ENCODE peak calls at places on chromosome 10, in ten cellular contexts. B is SK-N-SH, U is transverse colon, X is HCT116, W is breast epithelium, R is GM12891, J is spleen, V is stomach, Y is suprapubic skin, G is SK-N-MC. E is an unnamed sample.

GRCh38 chr10:131354380-131354779 is 42.9 kb upstream of the TCERG1L start:
- DNase-seq in B (no peak), U (no peak), X (no peak), W (no peak), R (no peak), J (no peak), V (no peak), Y (no peak), G (no peak), E (no peak)

GRCh38 chr10:35540296-35541164 is 64.6 kb upstream of the GJD4 start:
- DNase-seq in B (no peak), U (no peak), X (no peak), W (no peak), R (no peak), J (no peak), V (no peak), Y (no peak), G (no peak), E (no peak)

GRCh38 chr10:12717981-12718707 is 283.4 kb downstream of the CCDC3 start:
- DNase-seq in B (no peak), U (no peak), X (no peak), W (no peak), R (no peak), J (no peak), V (no peak), Y (no peak), G (no peak), E (no peak)

GRCh38 chr10:50679149-50679548 is 55.4 kb upstream of the SGMS1 start:
- DNase-seq in B (no peak), U (peak), X (no peak), W (no peak), R (no peak), J (no peak), V (no peak), Y (no peak), G (no peak), E (no peak)

GRCh38 chr10:3217301-3217700 is 44.7 kb upstream of the PITRM1 start:
- DNase-seq in B (no peak), U (no peak), X (no peak), W (no peak), R (no peak), J (no peak), V (no peak), Y (no peak), G (no peak), E (no peak)

GRCh38 chr10:36624551-36625100 is 500.8 kb upstream of the ANKRD30A start:
- DNase-seq in B (no peak), U (no peak), X (no peak), W (no peak), R (no peak), J (no peak), V (no peak), Y (no peak), G (no peak), E (no peak)

GRCh38 chr10:63431962-63432797 is 33.6 kb downstream of the JMJD1C start:
- DNase-seq in B (no peak), U (no peak), X (no peak), W (no peak), R (no peak), J (no peak), V (no peak), Y (no peak), G (no peak), E (no peak)

GRCh38 chr10:117547301-117548153 is 5.0 kb downstream of the EMX2 start:
- DNase-seq in B (no peak), U (no peak), X (no peak), W (no peak), R (no peak), J (no peak), V (no peak), Y (peak), G (no peak), E (no peak)

GRCh38 chr10:24519950-24520349 is 203.7 kb downstream of the ARHGAP21 start:
- DNase-seq in B (no peak), U (no peak), X (no peak), W (no peak), R (no peak), J (no peak), V (no peak), Y (no peak), G (no peak), E (no peak)

GRCh38 chr10:108388716-108389115 is 1224.2 kb upstream of the SORCS1 start:
- DNase-seq in B (no peak), U (no peak), X (no peak), W (no peak), R (no peak), J (no peak), V (no peak), Y (no peak), G (no peak), E (no peak)

GRCh38 chr10:119233821-119234220 is 26.4 kb downstream of the GRK5 start:
- DNase-seq in B (no peak), U (no peak), X (no peak), W (no peak), R (no peak), J (no peak), V (no peak), Y (no peak), G (no peak), E (no peak)

GRCh38 chr10:53209941-53210611 is 437.5 kb upstream of the MBL2 start:
- DNase-seq in B (peak), U (no peak), X (no peak), W (no peak), R (no peak), J (no peak), V (no peak), Y (no peak), G (peak), E (no peak)

GRCh38 chr10:55280696-55281095 is 479.7 kb upstream of the PCDH15 start:
- DNase-seq in B (no peak), U (no peak), X (no peak), W (no peak), R (no peak), J (no peak), V (no peak), Y (no peak), G (no peak), E (no peak)

GRCh38 chr10:43224321-43224720 is 42.5 kb downstream of the RASGEF1A start:
- DNase-seq in B (no peak), U (no peak), X (no peak), W (no peak), R (no peak), J (no peak), V (no peak), Y (no peak), G (no peak), E (no peak)

GRCh38 chr10:28314211-28314610 is 11.3 kb upstream of the MPP7 start:
- DNase-seq in B (no peak), U (no peak), X (no peak), W (no peak), R (no peak), J (no peak), V (no peak), Y (no peak), G (no peak), E (no peak)

GRCh38 chr10:29896053-29896452 is 163.3 kb downstream of the JCAD start:
- DNase-seq in B (no peak), U (no peak), X (no peak), W (no peak), R (no peak), J (no peak), V (no peak), Y (no peak), G (no peak), E (no peak)

GRCh38 chr10:57993302-57993701 is 274.4 kb downstream of the IPMK start:
- DNase-seq in B (no peak), U (no peak), X (no peak), W (no peak), R (no peak), J (no peak), V (no peak), Y (no peak), G (no peak), E (no peak)

GRCh38 chr10:13437026-13437555 is 89.0 kb upstream of the SEPHS1 start:
- DNase-seq in B (no peak), U (no peak), X (no peak), W (no peak), R (no peak), J (no peak), V (no peak), Y (no peak), G (no peak), E (no peak)

GRCh38 chr10:85916192-85916747 is 450.3 kb downstream of the GRID1 start:
- DNase-seq in B (peak), U (no peak), X (no peak), W (no peak), R (no peak), J (no peak), V (no peak), Y (no peak), G (no peak), E (no peak)

GRCh38 chr10:75860009-75860408 is 428.6 kb downstream of the LRMDA start:
- DNase-seq in B (no peak), U (no peak), X (no peak), W (no peak), R (no peak), J (no peak), V (no peak), Y (no peak), G (no peak), E (no peak)

GRCh38 chr10:21517983-21518628 is 7.4 kb downstream of the SKIDA1 start:
- DNase-seq in B (no peak), U (no peak), X (no peak), W (no peak), R (no peak), J (no peak), V (no peak), Y (no peak), G (no peak), E (no peak)

GRCh38 chr10:3363316-3364070 is 190.9 kb upstream of the PITRM1 start:
- DNase-seq in B (no peak), U (no peak), X (no peak), W (no peak), R (no peak), J (no peak), V (no peak), Y (no peak), G (no peak), E (no peak)

GRCh38 chr10:114519306-114519669 is 115.0 kb upstream of the AFAP1L2 start:
- DNase-seq in B (no peak), U (peak), X (peak), W (peak), R (no peak), J (no peak), V (peak), Y (peak), G (no peak), E (no peak)

GRCh38 chr10:10865303-10865702 is 152.4 kb upstream of the CELF2 start:
- DNase-seq in B (no peak), U (no peak), X (no peak), W (no peak), R (no peak), J (no peak), V (no peak), Y (no peak), G (no peak), E (no peak)

GRCh38 chr10:116029826-116030225 is 243.2 kb downstream of the GFRA1 start:
- DNase-seq in B (no peak), U (no peak), X (no peak), W (no peak), R (no peak), J (no peak), V (no peak), Y (no peak), G (no peak), E (no peak)

GRCh38 chr10:5566606-5567005 is 41.8 kb downstream of the CALML3 start:
- DNase-seq in B (no peak), U (peak), X (no peak), W (no peak), R (no peak), J (no peak), V (no peak), Y (peak), G (no peak), E (no peak)

GRCh38 chr10:69766161-69766910 is 35.4 kb upstream of the COL13A1 start:
- DNase-seq in B (peak), U (no peak), X (no peak), W (no peak), R (no peak), J (no peak), V (no peak), Y (no peak), G (no peak), E (no peak)

GRCh38 chr10:23779287-23779686 is 340.4 kb downstream of the OTUD1 start:
- DNase-seq in B (no peak), U (no peak), X (no peak), W (no peak), R (no peak), J (no peak), V (no peak), Y (no peak), G (no peak), E (no peak)

GRCh38 chr10:15123749-15124184 is 26.6 kb downstream of the RPP38 start:
- DNase-seq in B (no peak), U (no peak), X (no peak), W (no peak), R (no peak), J (no peak), V (no peak), Y (no peak), G (no peak), E (no peak)

GRCh38 chr10:101032637-101033201 is 1.7 kb downstream of the SFXN3 start:
- DNase-seq in B (peak), U (no peak), X (peak), W (peak), R (no peak), J (no peak), V (peak), Y (peak), G (no peak), E (peak)

GRCh38 chr10:116910924-116911323 is 61.6 kb downstream of the ENO4 start:
- DNase-seq in B (no peak), U (no peak), X (no peak), W (no peak), R (no peak), J (no peak), V (no peak), Y (no peak), G (no peak), E (no peak)

GRCh38 chr10:122298598-122299301 is 27.7 kb downstream of the BTBD16 start:
- DNase-seq in B (peak), U (peak), X (peak), W (peak), R (peak), J (peak), V (peak), Y (no peak), G (no peak), E (peak)

GRCh38 chr10:22420787-22421517 is 75.7 kb downstream of the SPAG6 start:
- DNase-seq in B (no peak), U (no peak), X (no peak), W (no peak), R (no peak), J (no peak), V (no peak), Y (no peak), G (no peak), E (no peak)

GRCh38 chr10:106987362-106987761 is 177.1 kb downstream of the SORCS1 start:
- DNase-seq in B (no peak), U (no peak), X (no peak), W (no peak), R (no peak), J (no peak), V (no peak), Y (no peak), G (no peak), E (no peak)
- TF ChIP-seq POLR2AphosphoS5 in B (no peak), U (no peak), X (no peak), W (no peak), R (no peak), J (no peak), V (no peak), Y (no peak), G (no peak), E (no peak)

GRCh38 chr10:133616371-133617130 is 10.0 kb downstream of the FRG2B start:
- DNase-seq in B (no peak), U (peak), X (no peak), W (no peak), R (no peak), J (no peak), V (peak), Y (no peak), G (no peak), E (no peak)

GRCh38 chr10:133618851-133619250 is 7.7 kb downstream of the FRG2B start:
- DNase-seq in B (no peak), U (no peak), X (no peak), W (no peak), R (no peak), J (no peak), V (no peak), Y (no peak), G (no peak), E (no peak)

GRCh38 chr10:133613699-133614098 is 12.9 kb downstream of the FRG2B start:
- DNase-seq in B (no peak), U (no peak), X (no peak), W (no peak), R (no peak), J (no peak), V (no peak), Y (no peak), G (no peak), E (no peak)

GRCh38 chr10:133617196-133617595 is 9.4 kb downstream of the FRG2B start:
- DNase-seq in B (no peak), U (no peak), X (no peak), W (no peak), R (no peak), J (no peak), V (no peak), Y (no peak), G (no peak), E (no peak)

DNA sequence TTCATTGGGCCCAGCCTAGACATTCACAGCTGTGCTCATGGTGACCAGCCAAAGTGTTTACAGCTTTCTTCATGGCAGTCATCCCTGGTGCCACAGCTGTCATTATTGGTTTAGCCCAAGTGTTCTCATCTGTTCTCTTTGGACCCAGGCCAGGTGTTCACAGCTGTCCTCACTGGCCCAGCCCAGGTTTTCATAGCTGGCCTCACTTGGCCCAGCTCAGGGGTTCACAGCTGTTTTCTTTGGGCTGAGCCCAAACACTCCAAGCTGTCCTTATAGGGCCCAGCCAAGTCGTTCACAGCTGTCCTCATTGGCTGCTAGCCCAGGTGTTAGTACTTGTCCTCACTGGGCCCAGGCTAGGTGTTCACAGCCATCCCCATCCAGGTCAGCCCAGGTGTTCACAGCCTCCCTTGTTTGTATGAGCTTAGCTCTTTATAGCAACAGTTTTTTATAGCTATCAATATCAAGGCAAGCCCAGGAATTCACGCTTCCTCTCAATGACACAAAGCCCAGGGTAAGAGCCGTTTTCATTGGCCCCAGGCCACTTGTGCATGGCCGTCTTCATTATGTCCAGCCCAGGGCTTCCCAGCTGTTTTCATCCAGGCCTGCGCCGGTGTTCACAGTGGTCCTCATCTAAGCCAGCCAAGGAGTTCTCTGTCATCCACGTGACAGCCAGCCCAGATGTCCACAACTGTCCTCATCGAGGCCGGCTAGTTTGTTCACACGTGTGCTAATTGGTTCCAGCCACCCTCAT is 11.6 kb downstream of the FRG2B start:
- DNase-seq in B (no peak), U (peak), X (no peak), W (no peak), R (no peak), J (no peak), V (no peak), Y (no peak), G (no peak), E (no peak)
- TF ChIP-seq POLR2AphosphoS5 in B (no peak), U (peak), X (no peak), W (no peak), R (no peak), J (no peak), V (no peak), Y (no peak), G (no peak), E (no peak)

DNA sequence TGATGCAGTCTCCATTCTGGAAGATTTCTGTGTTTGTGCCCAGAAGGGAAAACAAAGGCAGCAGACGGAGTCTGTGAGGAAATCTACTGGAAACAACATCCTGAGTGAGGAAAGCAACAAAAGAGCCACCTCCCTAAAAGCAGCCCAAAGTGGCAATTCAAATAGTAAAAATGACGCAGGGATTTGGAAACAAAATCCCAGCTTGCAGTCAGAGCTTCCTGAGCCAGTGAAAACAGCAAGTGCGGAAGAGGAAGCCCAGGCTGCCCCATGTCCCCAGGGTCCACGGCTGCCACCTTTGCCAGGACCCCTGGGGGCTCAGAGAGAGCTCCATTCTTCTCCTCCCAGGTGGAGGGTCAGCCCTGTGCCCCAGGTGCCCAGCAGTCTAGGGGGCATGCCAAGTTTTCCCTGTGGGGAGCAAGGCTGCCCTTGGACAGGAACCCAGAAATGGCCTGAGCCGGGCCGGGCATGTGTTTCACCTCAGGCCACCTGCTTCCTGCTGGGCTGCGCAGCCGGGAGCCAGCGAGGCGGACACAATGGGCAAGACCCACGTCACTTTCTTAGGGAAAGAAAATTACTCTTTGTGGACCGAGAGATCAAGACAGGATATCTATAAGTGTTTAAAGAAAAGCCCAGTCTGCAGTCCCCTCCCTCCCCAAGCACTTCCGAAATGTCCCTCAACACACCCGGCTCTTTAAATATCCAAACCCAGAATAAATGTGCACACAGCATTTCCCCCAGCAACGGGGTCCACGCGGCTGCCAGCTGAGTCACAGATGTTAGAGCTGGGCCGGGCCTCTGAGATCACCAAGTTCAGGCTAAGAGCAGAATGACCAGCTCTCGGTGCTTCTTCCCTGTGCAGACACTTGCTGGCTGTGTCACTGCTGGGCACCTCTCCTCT is 231.1 kb downstream of the ARHGAP12 start:
- DNase-seq in B (peak), U (peak), X (no peak), W (peak), R (no peak), J (peak), V (peak), Y (peak), G (no peak), E (peak)
- TF ChIP-seq POLR2AphosphoS5 in B (no peak), U (no peak), X (no peak), W (peak), R (no peak), J (peak), V (peak), Y (peak), G (no peak), E (peak)

GRCh38 chr10:127309609-127310008 is 113.2 kb upstream of the INSYN2A start:
- DNase-seq in B (no peak), U (no peak), X (no peak), W (no peak), R (no peak), J (no peak), V (no peak), Y (no peak), G (no peak), E (no peak)

GRCh38 chr10:127308031-127308430 is 111.6 kb upstream of the INSYN2A start:
- DNase-seq in B (no peak), U (no peak), X (no peak), W (no peak), R (no peak), J (no peak), V (no peak), Y (no peak), G (no peak), E (no peak)

GRCh38 chr10:127313996-127314700 is 117.8 kb upstream of the INSYN2A start:
- DNase-seq in B (no peak), U (no peak), X (no peak), W (no peak), R (no peak), J (no peak), V (no peak), Y (no peak), G (no peak), E (no peak)

GRCh38 chr10:127310389-127310788 is 114.0 kb upstream of the INSYN2A start:
- DNase-seq in B (no peak), U (no peak), X (no peak), W (no peak), R (no peak), J (no peak), V (no peak), Y (no peak), G (no peak), E (no peak)

DNA sequence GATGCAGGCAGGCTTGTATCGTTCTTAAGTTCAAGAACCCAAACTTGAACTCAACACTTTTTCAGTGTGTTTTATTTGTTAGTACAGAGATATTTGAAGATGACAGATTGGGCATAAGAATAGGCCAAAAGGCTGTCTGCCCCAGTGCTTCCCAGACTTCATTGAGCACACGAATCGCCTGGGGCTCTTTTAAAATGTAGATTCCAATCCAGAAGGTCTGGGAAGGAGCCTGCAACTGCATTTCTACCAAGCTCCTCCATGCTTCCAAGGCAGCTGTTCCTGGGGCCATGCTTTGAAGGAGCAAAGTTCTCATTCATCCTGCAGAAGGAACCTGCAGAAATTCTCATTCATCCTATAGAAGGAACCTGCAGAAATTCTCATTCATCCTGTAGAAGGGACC is 114.5 kb upstream of the INSYN2A start:
- DNase-seq in B (no peak), U (no peak), X (no peak), W (no peak), R (no peak), J (no peak), V (no peak), Y (no peak), G (no peak), E (no peak)
- TF ChIP-seq POLR2AphosphoS5 in B (no peak), U (no peak), X (no peak), W (no peak), R (no peak), J (no peak), V (no peak), Y (no peak), G (no peak), E (no peak)